ENCODE peak calls at places on chromosome 2, in four cellular contexts. O is GM23248, C is endothelial cell of umbilical vein, N is fibroblast of lung. K is an unnamed sample.

GRCh38 chr2:178188466-178188865 is 5.8 kb upstream of the OSBPL6 start:
- DNase-seq in O (no peak), C (no peak), N (no peak), K (no peak)

GRCh38 chr2:12416600-12416999 is 300.1 kb upstream of the TRIB2 start:
- DNase-seq in O (peak; percentile 71), C (peak; percentile 57), N (peak; percentile 89), K (peak; percentile 7)

GRCh38 chr2:43041167-43041566 is 185.2 kb downstream of the ZFP36L2 start:
- DNase-seq in O (no peak), C (no peak), N (no peak), K (no peak)

GRCh38 chr2:128261245-128262128 is 57.2 kb downstream of the HS6ST1 start:
- DNase-seq in O (no peak), C (no peak), N (no peak), K (no peak)

GRCh38 chr2:205408690-205409089 is 273.6 kb upstream of the NRP2 start:
- DNase-seq in O (peak; percentile 27), C (no peak), N (peak; percentile 55), K (no peak)

GRCh38 chr2:67476808-67477790 is 80.0 kb downstream of the ETAA1 start:
- DNase-seq in O (peak; percentile 59), C (peak; percentile 68), N (peak; percentile 83), K (peak; percentile 37)

GRCh38 chr2:28360742-28361293 is 31.8 kb upstream of the FOSL2 start:
- DNase-seq in O (peak; percentile 70), C (peak; percentile 43), N (peak; percentile 88), K (no peak)

GRCh38 chr2:225041871-225042799 is at the start of gene DOCK10:
- DNase-seq in O (peak; percentile 75), C (peak; percentile 17), N (peak; percentile 58), K (peak; percentile 66)

GRCh38 chr2:97740590-97741182 is 27.3 kb downstream of the ZAP70 start:
- DNase-seq in O (peak; percentile 65), C (peak; percentile 23), N (peak; percentile 34), K (peak; percentile 63)
- H2AFZ ChIP-seq in O (no peak overlapping the region), C (no peak overlapping the region), N (no peak overlapping the region), K (no peak overlapping the region)

DNA sequence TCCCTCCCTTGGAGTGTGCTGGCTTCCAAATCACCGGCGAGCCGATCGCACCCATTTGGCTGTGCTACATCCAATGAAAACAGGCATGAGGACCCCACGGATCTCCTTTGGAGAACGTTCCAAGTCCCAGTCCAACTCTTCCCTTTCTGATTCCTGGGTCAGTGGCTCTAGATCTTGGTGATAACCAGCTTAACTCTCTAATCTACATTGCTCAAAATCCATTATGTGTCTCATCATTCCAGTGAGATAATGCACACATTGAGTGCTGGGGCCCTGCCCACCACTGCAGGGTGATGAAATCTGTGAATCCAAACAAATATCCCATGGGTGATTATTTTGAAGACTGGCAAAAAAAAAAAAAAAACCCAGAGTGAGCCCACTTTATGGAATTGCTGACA is 232.7 kb upstream of the COPS8 start:
- DNase-seq in O (peak; percentile 16), C (no peak), N (no peak), K (no peak)
- H2AFZ ChIP-seq in O (no peak overlapping the region), C (peak overlapping the region; percentile 49), N (no peak overlapping the region), K (no peak overlapping the region)

GRCh38 chr2:3864943-3865664 is 161.7 kb downstream of the DCDC2C start:
- DNase-seq in O (no peak), C (no peak), N (no peak), K (no peak)
- H2AFZ ChIP-seq in O (no peak overlapping the region), C (no peak overlapping the region), N (no peak overlapping the region), K (no peak overlapping the region)

DNA sequence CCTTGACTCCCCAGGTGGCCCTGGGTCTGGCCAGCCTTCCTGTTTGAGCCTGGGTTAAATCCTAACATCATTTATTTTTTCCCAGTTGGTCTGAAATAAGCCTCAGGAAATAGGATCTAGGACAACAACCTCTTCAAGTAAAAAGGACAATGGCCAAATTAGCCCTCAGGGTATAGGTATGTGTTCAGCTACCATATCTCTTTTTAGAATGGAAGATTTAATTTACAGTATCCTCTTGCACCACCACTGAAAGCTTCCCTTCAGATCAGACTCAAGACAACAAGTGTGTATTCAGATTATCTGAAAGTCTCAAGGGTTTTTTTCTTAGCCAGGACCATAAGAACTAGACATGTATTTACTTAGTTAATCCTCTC is 61.6 kb upstream of the CXCR4 start:
- DNase-seq in O (no peak), C (no peak), N (no peak), K (no peak)
- H2AFZ ChIP-seq in O (no peak overlapping the region), C (no peak overlapping the region), N (no peak overlapping the region), K (no peak overlapping the region)

K was measured in OCI-LY7.